ENCODE peak calls at places on chromosomes 12 and 14, in four cellular contexts. W is A549, Z is GM12878, K is HepG2. X is an unnamed sample.
A peak's percentile ranks its signal among the peaks of the same experiment; 100 is the strongest.

GRCh38 chr12:16573652-16574077 is 32.3 kb downstream of the LMO3 start:
- DNase-seq in W (no peak), Z (no peak), K (peak; percentile 18), X (no peak)

GRCh38 chr14:105049753-105050550 is 15.3 kb downstream of the GPR132 start:
- DNase-seq in Z (no peak), K (no peak), W (no peak), X (no peak)

GRCh38 chr12:42673535-42673934 is 84.0 kb upstream of the PRICKLE1 start:
- DNase-seq in W (no peak), K (no peak), Z (no peak), X (no peak)

GRCh38 chr12:124457287-124458219 is 109.9 kb downstream of the NCOR2 start:
- DNase-seq in W (no peak), Z (no peak), K (no peak), X (no peak)

GRCh38 chr12:93540506-93540905 is 32.0 kb upstream of the SOCS2 start:
- DNase-seq in W (no peak), K (no peak), Z (no peak), X (no peak)

GRCh38 chr14:103524002-103524785 is 1.6 kb upstream of the CKB start:
- DNase-seq in W (no peak), K (no peak), Z (no peak), X (no peak)

GRCh38 chr12:115648463-115648862 is 629.0 kb downstream of the MED13L start:
- DNase-seq in Z (no peak), K (peak; percentile 3), W (no peak), X (no peak)

GRCh38 chr12:123059501-123059900 is 79.0 kb downstream of the ARL6IP4 start:
- DNase-seq in K (no peak), Z (no peak), W (no peak), X (no peak)

GRCh38 chr12:119679081-119679480 is 11.1 kb downstream of the PRKAB1 start:
- DNase-seq in Z (no peak), K (no peak), W (no peak), X (no peak)

GRCh38 chr12:69661386-69661785 is 37.7 kb downstream of the BEST3 start:
- DNase-seq in Z (no peak), W (no peak), K (no peak), X (no peak)

GRCh38 chr12:90836689-90837088 is 118.3 kb downstream of the CCER1 start:
- DNase-seq in W (no peak), Z (no peak), K (no peak), X (no peak)

GRCh38 chr14:32939254-32940065 is 781 bp downstream of the NPAS3 start:
- DNase-seq in Z (no peak), K (no peak), W (no peak), X (no peak)

GRCh38 chr14:24037658-24038037 is 14.2 kb upstream of the CARMIL3 start:
- DNase-seq in Z (no peak), K (no peak), W (no peak), X (no peak)

GRCh38 chr12:113302466-113302865 is 32.4 kb downstream of the SLC8B1 start:
- DNase-seq in Z (no peak), K (no peak), W (no peak), X (no peak)

GRCh38 chr12:19239046-19239445 is 109.5 kb downstream of the PLEKHA5 start:
- DNase-seq in K (no peak), Z (no peak), W (no peak), X (no peak)

GRCh38 chr12:106873983-106874382 is 81.7 kb upstream of the TMEM263 start:
- DNase-seq in W (no peak), K (no peak), Z (no peak), X (no peak)

GRCh38 chr12:3313655-3314305 is 177.2 kb upstream of the PRMT8 start:
- DNase-seq in K (peak; percentile 40), Z (no peak), W (peak; percentile 55), X (peak; percentile 12)

GRCh38 chr12:113208041-113208934 is 13.0 kb upstream of the TPCN1 start:
- DNase-seq in W (no peak), Z (peak; percentile 99), K (no peak), X (no peak)

GRCh38 chr12:1880153-1880845 is 38.2 kb downstream of the CACNA2D4 start:
- DNase-seq in W (no peak), K (no peak), Z (no peak), X (no peak)

GRCh38 chr14:76589246-76589645 is 172.0 kb upstream of the VASH1 start:
- DNase-seq in K (no peak), Z (no peak), W (peak; percentile 9), X (no peak)

GRCh38 chr12:91142184-91142583 is 30.9 kb upstream of the LUM start:
- DNase-seq in K (no peak), W (no peak), Z (no peak), X (no peak)

GRCh38 chr14:96040836-96041371 is 1.7 kb downstream of the C14orf132 start:
- DNase-seq in W (no peak), K (no peak), Z (no peak), X (no peak)

GRCh38 chr12:93387780-93388179 is 10.1 kb downstream of the NUDT4 start:
- DNase-seq in W (no peak), K (no peak), Z (no peak), X (no peak)

GRCh38 chr12:67062193-67062592 is 207.0 kb upstream of the CAND1 start:
- DNase-seq in K (no peak), Z (no peak), W (no peak), X (no peak)

GRCh38 chr14:101083564-101084435 is 180.3 kb upstream of the RTL1 start:
- DNase-seq in K (peak; percentile 20), W (peak; percentile 22), Z (no peak), X (no peak)

GRCh38 chr12:53737494-53737808 is 10.2 kb upstream of the CALCOCO1 start:
- DNase-seq in W (no peak), Z (no peak), K (no peak), X (no peak)

GRCh38 chr12:79407671-79408622 is 282.8 kb downstream of the PAWR start:
- DNase-seq in W (peak; percentile 85), K (peak; percentile 74), Z (peak; percentile 9), X (no peak)

GRCh38 chr12:75704208-75704607 is 192.8 kb upstream of the KRR1 start:
- DNase-seq in Z (no peak), K (no peak), W (no peak), X (no peak)

GRCh38 chr12:11706509-11707331 is 57.2 kb downstream of the ETV6 start:
- DNase-seq in K (peak; percentile 42), W (no peak), Z (no peak), X (no peak)

GRCh38 chr14:24150567-24150966 is 3.3 kb downstream of the RNF31 start:
- DNase-seq in Z (no peak), W (no peak), K (no peak), X (no peak)

GRCh38 chr14:52833891-52834290 is 42.5 kb upstream of the GNPNAT1 start:
- DNase-seq in K (no peak), Z (no peak), W (no peak), X (no peak)

GRCh38 chr14:52840916-52841315 is 49.5 kb upstream of the GNPNAT1 start:
- DNase-seq in W (peak; percentile 63), Z (no peak), K (no peak), X (no peak)

GRCh38 chr14:52834440-52834842 is 43.0 kb upstream of the GNPNAT1 start:
- DNase-seq in W (peak; percentile 68), K (no peak), Z (no peak), X (no peak)

GRCh38 chr14:52837451-52837850 is 46.0 kb upstream of the GNPNAT1 start:
- DNase-seq in Z (no peak), W (no peak), K (no peak), X (no peak)

DNA sequence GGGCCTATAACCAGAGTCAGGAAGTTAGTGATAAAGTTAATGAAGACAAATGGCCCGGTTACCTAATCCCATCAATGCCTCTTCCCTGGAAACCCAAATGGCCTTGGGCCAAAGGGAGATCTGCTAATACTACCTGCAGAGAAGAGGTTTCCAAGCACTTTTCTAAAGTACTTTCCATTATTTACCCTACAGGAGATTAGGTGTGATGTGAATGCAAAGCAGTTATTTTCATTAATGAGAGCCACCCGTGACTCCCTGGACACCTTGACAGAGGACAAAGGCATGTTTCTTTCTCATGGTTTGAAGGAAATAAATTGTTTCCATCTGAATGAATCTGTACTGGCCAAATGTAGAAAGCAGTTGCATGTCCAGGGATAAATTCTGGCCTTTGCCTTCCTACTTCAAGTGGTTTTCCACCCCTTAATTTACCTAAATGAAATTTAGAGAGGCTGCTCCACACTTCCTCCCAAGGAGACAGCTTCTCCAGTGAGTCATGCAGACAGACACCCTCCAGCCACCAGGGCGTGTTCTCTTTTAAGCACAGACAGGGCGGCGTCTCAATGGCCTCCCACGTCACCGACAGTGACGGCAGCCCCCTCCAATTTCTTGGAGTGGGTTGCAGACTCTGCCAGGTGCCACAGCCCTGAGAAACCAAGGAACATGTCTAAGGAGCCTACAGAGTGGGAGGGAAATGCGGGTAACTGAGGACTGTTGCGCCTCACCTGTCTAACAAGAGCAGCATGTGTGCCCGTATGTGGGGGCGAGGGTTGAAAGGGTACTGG is 43.9 kb upstream of the GNPNAT1 start:
- DNase-seq in Z (no peak), W (peak; percentile 87), K (no peak), X (peak; percentile 12)
- TF ChIP-seq HDAC2 in Z (no peak), W (no peak), K (no peak), X (no peak)

GRCh38 chr14:78327426-78328210 is 157.4 kb downstream of the NRXN3 start:
- DNase-seq in Z (no peak), W (no peak), K (no peak), X (no peak)
- TF ChIP-seq MYC in Z (no peak), W (no peak), K (no peak), X (no peak)

DNA sequence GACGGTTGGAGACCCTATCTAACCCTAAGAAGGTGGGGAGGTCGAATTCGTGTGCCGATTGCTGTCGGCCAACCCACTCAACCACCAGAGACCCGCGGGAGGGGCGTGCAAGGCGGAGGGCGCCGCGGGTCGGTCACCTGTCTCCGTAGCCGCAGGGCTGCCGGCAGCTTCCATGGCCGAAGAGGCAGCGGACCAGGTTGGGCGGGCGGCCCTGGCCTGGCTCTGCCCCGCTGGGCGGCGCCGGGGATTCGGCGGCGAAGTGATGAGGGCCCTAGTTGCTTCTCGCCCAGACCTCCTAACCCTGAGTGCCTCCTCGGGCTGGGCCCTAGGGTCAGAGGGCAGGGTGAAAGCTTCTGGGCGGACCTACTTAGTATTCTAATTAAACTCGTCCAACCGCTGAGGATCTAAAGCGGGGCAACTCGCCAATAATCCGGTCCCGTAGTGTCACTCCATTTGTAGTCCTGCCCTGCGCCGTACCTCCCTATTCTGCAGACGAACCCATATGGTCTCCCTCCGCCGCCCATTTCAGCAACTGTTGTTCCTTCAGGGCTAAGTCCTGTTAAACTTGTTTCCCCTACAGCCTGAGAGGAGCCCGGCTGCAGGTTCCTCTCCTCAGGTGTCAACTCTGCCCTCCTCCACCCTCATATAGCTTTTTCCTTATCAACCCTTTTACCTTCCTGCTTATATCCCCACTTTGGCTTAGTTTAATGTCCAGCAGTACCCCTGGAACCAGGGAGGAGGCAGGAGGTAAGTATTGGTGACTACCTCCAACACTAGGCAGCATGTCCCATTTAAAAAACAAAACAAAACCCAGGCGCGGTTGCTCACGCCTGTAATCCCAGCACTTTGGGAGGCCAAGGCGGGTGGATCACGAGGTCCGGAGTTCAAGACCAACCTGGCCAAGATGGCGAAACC is at the start of gene PYM1:
- DNase-seq in K (peak; percentile 89), Z (peak; percentile 76), W (peak; percentile 85), X (peak; percentile 82)
- TF ChIP-seq HDAC2 in K (peak; percentile 21), Z (no peak), W (no peak), X (peak; percentile 24)

GRCh38 chr14:90625445-90625844 is 190.8 kb downstream of the TTC7B start:
- DNase-seq in Z (no peak), K (no peak), W (no peak), X (no peak)

GRCh38 chr14:90627478-90627877 is 188.8 kb downstream of the TTC7B start:
- DNase-seq in K (no peak), W (no peak), Z (no peak), X (peak; percentile 36)

GRCh38 chr14:90624228-90624627 is 192.0 kb downstream of the TTC7B start:
- DNase-seq in Z (no peak), W (peak; percentile 32), K (peak; percentile 42), X (no peak)

GRCh38 chr14:90626550-90626949 is 189.7 kb downstream of the TTC7B start:
- DNase-seq in Z (no peak), W (no peak), K (no peak), X (no peak)

GRCh38 chr14:90624732-90625444 is 191.3 kb downstream of the TTC7B start:
- DNase-seq in W (no peak), Z (no peak), K (peak; percentile 53), X (no peak)
- TF ChIP-seq MYC in W (no peak), Z (no peak), K (no peak), X (no peak)